ENCODE peak calls at places on chromosomes 16 and 17, in five cellular contexts. One of them, this sample, is unnamed.

GRCh38 chr17:83099570-83100181 is 20.3 kb downstream of the METRNL start:
- DNase-seq in upper lobe of right lung: no peak
- DNase-seq in NCI-H1092 treated with DMSO at 0.1 percent for 48 hours: peak
- DNase-seq in HTR-8/SVneo: no peak
- DNase-seq in ovary: peak
- DNase-seq in this sample: no peak

GRCh38 chr17:349666-350065 is 2.9 kb downstream of the RPH3AL start:
- DNase-seq in upper lobe of right lung: peak
- DNase-seq in HTR-8/SVneo: no peak
- DNase-seq in ovary: no peak
- DNase-seq in NCI-H1092 treated with DMSO at 0.1 percent for 48 hours: no peak
- DNase-seq in this sample: peak

GRCh38 chr17:30349252-30349651 is 15.4 kb upstream of the TMIGD1 start:
- DNase-seq in NCI-H1092 treated with DMSO at 0.1 percent for 48 hours: no peak
- DNase-seq in upper lobe of right lung: no peak
- DNase-seq in ovary: no peak
- DNase-seq in HTR-8/SVneo: no peak
- DNase-seq in this sample: no peak

GRCh38 chr17:31497994-31498826 is 106.7 kb downstream of the RAB11FIP4 start:
- DNase-seq in NCI-H1092 treated with DMSO at 0.1 percent for 48 hours: no peak
- DNase-seq in ovary: no peak
- DNase-seq in upper lobe of right lung: no peak
- DNase-seq in HTR-8/SVneo: no peak
- DNase-seq in this sample: no peak

GRCh38 chr17:6927290-6927844 is 68.5 kb upstream of the ALOX12 start:
- DNase-seq in upper lobe of right lung: no peak
- DNase-seq in HTR-8/SVneo: no peak
- DNase-seq in ovary: no peak
- DNase-seq in NCI-H1092 treated with DMSO at 0.1 percent for 48 hours: no peak
- DNase-seq in this sample: peak

GRCh38 chr16:14449334-14449733 is 180.7 kb downstream of the PARN start:
- DNase-seq in NCI-H1092 treated with DMSO at 0.1 percent for 48 hours: no peak
- DNase-seq in upper lobe of right lung: no peak
- DNase-seq in HTR-8/SVneo: no peak
- DNase-seq in ovary: no peak
- DNase-seq in this sample: no peak

GRCh38 chr16:66483689-66484452 is 56.8 kb downstream of the BEAN1 start:
- DNase-seq in upper lobe of right lung: peak
- DNase-seq in NCI-H1092 treated with DMSO at 0.1 percent for 48 hours: peak
- DNase-seq in ovary: peak
- DNase-seq in HTR-8/SVneo: peak
- DNase-seq in this sample: peak

GRCh38 chr17:28727727-28728363 is 743 bp upstream of the NEK8 start:
- DNase-seq in NCI-H1092 treated with DMSO at 0.1 percent for 48 hours: peak
- DNase-seq in HTR-8/SVneo: no peak
- DNase-seq in upper lobe of right lung: peak
- DNase-seq in ovary: peak
- DNase-seq in this sample: no peak

GRCh38 chr16:59259074-59259963 is 525.2 kb upstream of the GOT2 start:
- DNase-seq in ovary: no peak
- DNase-seq in NCI-H1092 treated with DMSO at 0.1 percent for 48 hours: no peak
- DNase-seq in HTR-8/SVneo: no peak
- DNase-seq in upper lobe of right lung: no peak
- DNase-seq in this sample: no peak

This sample was measured in NCI-H460.